ENCODE peak calls at places on chromosomes 13 and 19, in nine cellular contexts. One of them, this sample, is unnamed.

GRCh38 chr13:27770809-27771208 is 21.5 kb upstream of the GSX1 start:
- DNase-seq in AG04450: no peak
- DNase-seq in thoracic aorta: no peak
- DNase-seq in psoas muscle: no peak
- DNase-seq in stomach: no peak
- DNase-seq in fibroblast of lung: peak
- DNase-seq in pancreas: peak
- DNase-seq in endodermal cell: peak
- DNase-seq in lower leg skin: peak
- DNase-seq in this sample: peak

GRCh38 chr13:45718063-45718462 is 15.9 kb downstream of the CBY2 start:
- DNase-seq in AG04450: no peak
- DNase-seq in psoas muscle: no peak
- DNase-seq in endodermal cell: peak
- DNase-seq in stomach: no peak
- DNase-seq in thoracic aorta: no peak
- DNase-seq in fibroblast of lung: peak
- DNase-seq in pancreas: no peak
- DNase-seq in lower leg skin: no peak
- DNase-seq in this sample: peak

GRCh38 chr19:4722671-4723464 is 774 bp downstream of the DPP9 start:
- DNase-seq in AG04450: no peak
- DNase-seq in pancreas: peak
- DNase-seq in stomach: peak
- DNase-seq in fibroblast of lung: peak
- DNase-seq in endodermal cell: no peak
- DNase-seq in psoas muscle: no peak
- DNase-seq in lower leg skin: no peak
- DNase-seq in thoracic aorta: no peak
- DNase-seq in this sample: peak

GRCh38 chr13:50153888-50154287 is 138.6 kb downstream of the KCNRG start:
- DNase-seq in lower leg skin: no peak
- DNase-seq in thoracic aorta: no peak
- DNase-seq in pancreas: no peak
- DNase-seq in endodermal cell: no peak
- DNase-seq in psoas muscle: no peak
- DNase-seq in fibroblast of lung: no peak
- DNase-seq in stomach: no peak
- DNase-seq in AG04450: no peak
- DNase-seq in this sample: no peak

GRCh38 chr13:100347941-100348340 is 240.6 kb downstream of the GGACT start:
- DNase-seq in thoracic aorta: no peak
- DNase-seq in AG04450: no peak
- DNase-seq in lower leg skin: no peak
- DNase-seq in endodermal cell: no peak
- DNase-seq in pancreas: no peak
- DNase-seq in fibroblast of lung: peak
- DNase-seq in stomach: no peak
- DNase-seq in psoas muscle: no peak
- DNase-seq in this sample: no peak

GRCh38 chr13:77136902-77137420 is 110.0 kb upstream of the FBXL3 start:
- DNase-seq in AG04450: peak
- DNase-seq in fibroblast of lung: peak
- DNase-seq in pancreas: no peak
- DNase-seq in stomach: no peak
- DNase-seq in thoracic aorta: no peak
- DNase-seq in psoas muscle: no peak
- DNase-seq in endodermal cell: no peak
- DNase-seq in lower leg skin: no peak
- DNase-seq in this sample: no peak

GRCh38 chr13:59728896-59729545 is 434.7 kb downstream of the DIAPH3 start:
- DNase-seq in AG04450: no peak
- DNase-seq in lower leg skin: no peak
- DNase-seq in psoas muscle: no peak
- DNase-seq in fibroblast of lung: no peak
- DNase-seq in thoracic aorta: no peak
- DNase-seq in stomach: no peak
- DNase-seq in pancreas: no peak
- DNase-seq in endodermal cell: no peak
- DNase-seq in this sample: no peak

GRCh38 chr19:1863638-1864479 is 480 bp upstream of the KLF16 start:
- DNase-seq in pancreas: peak
- DNase-seq in endodermal cell: peak
- DNase-seq in AG04450: peak
- DNase-seq in thoracic aorta: peak
- DNase-seq in lower leg skin: peak
- DNase-seq in fibroblast of lung: peak
- DNase-seq in stomach: peak
- DNase-seq in psoas muscle: peak
- DNase-seq in this sample: peak

GRCh38 chr19:5696196-5697021 is 6.3 kb downstream of the RPL36 start:
- DNase-seq in pancreas: peak
- DNase-seq in fibroblast of lung: no peak
- DNase-seq in stomach: no peak
- DNase-seq in thoracic aorta: no peak
- DNase-seq in lower leg skin: peak
- DNase-seq in AG04450: no peak
- DNase-seq in endodermal cell: peak
- DNase-seq in psoas muscle: no peak
- DNase-seq in this sample: peak

GRCh38 chr19:13983213-13983889 is 22.8 kb downstream of the RFX1 start:
- DNase-seq in endodermal cell: no peak
- DNase-seq in thoracic aorta: no peak
- DNase-seq in fibroblast of lung: no peak
- DNase-seq in pancreas: no peak
- DNase-seq in AG04450: no peak
- DNase-seq in stomach: no peak
- DNase-seq in psoas muscle: no peak
- DNase-seq in lower leg skin: no peak
- DNase-seq in this sample: no peak

GRCh38 chr19:30896551-30896950 is 452.7 kb downstream of the TSHZ3 start:
- DNase-seq in AG04450: no peak
- DNase-seq in pancreas: no peak
- DNase-seq in endodermal cell: peak
- DNase-seq in lower leg skin: no peak
- DNase-seq in fibroblast of lung: no peak
- DNase-seq in thoracic aorta: no peak
- DNase-seq in stomach: no peak
- DNase-seq in psoas muscle: no peak
- DNase-seq in this sample: no peak

GRCh38 chr19:41174297-41174928 is 18.6 kb upstream of the CYP2S1 start:
- DNase-seq in endodermal cell: peak
- DNase-seq in pancreas: no peak
- DNase-seq in lower leg skin: no peak
- DNase-seq in thoracic aorta: no peak
- DNase-seq in AG04450: no peak
- DNase-seq in stomach: peak
- DNase-seq in psoas muscle: no peak
- DNase-seq in fibroblast of lung: no peak
- DNase-seq in this sample: no peak

GRCh38 chr13:105177265-105177900 is 1358.1 kb downstream of the EFNB2 start:
- DNase-seq in fibroblast of lung: no peak
- DNase-seq in endodermal cell: no peak
- DNase-seq in thoracic aorta: no peak
- DNase-seq in stomach: no peak
- DNase-seq in AG04450: no peak
- DNase-seq in pancreas: no peak
- DNase-seq in psoas muscle: no peak
- DNase-seq in lower leg skin: no peak
- DNase-seq in this sample: peak

GRCh38 chr19:47122359-47123335 is 8.0 kb upstream of the SAE1 start:
- DNase-seq in pancreas: no peak
- DNase-seq in fibroblast of lung: peak
- DNase-seq in lower leg skin: no peak
- DNase-seq in psoas muscle: no peak
- DNase-seq in endodermal cell: no peak
- DNase-seq in AG04450: no peak
- DNase-seq in thoracic aorta: no peak
- DNase-seq in stomach: no peak
- DNase-seq in this sample: no peak

GRCh38 chr19:14575428-14575980 is 3.6 kb upstream of the NDUFB7 start:
- DNase-seq in AG04450: no peak
- DNase-seq in endodermal cell: no peak
- DNase-seq in psoas muscle: no peak
- DNase-seq in pancreas: no peak
- DNase-seq in thoracic aorta: no peak
- DNase-seq in lower leg skin: no peak
- DNase-seq in stomach: no peak
- DNase-seq in fibroblast of lung: no peak
- DNase-seq in this sample: no peak

GRCh38 chr19:53873451-53874383 is 6.0 kb downstream of the MYADM start:
- DNase-seq in AG04450: no peak
- DNase-seq in psoas muscle: no peak
- DNase-seq in pancreas: no peak
- DNase-seq in thoracic aorta: no peak
- DNase-seq in lower leg skin: no peak
- DNase-seq in endodermal cell: no peak
- DNase-seq in fibroblast of lung: no peak
- DNase-seq in stomach: no peak
- DNase-seq in this sample: no peak

GRCh38 chr19:28563964-28564914 is 648.7 kb downstream of the UQCRFS1 start:
- DNase-seq in AG04450: no peak
- DNase-seq in thoracic aorta: no peak
- DNase-seq in pancreas: no peak
- DNase-seq in stomach: no peak
- DNase-seq in endodermal cell: peak
- DNase-seq in psoas muscle: no peak
- DNase-seq in fibroblast of lung: no peak
- DNase-seq in lower leg skin: no peak
- DNase-seq in this sample: no peak

GRCh38 chr13:74883834-74884233 is 598.1 kb downstream of the TBC1D4 start:
- DNase-seq in AG04450: no peak
- DNase-seq in pancreas: no peak
- DNase-seq in endodermal cell: no peak
- DNase-seq in thoracic aorta: no peak
- DNase-seq in psoas muscle: no peak
- DNase-seq in stomach: no peak
- DNase-seq in lower leg skin: no peak
- DNase-seq in fibroblast of lung: peak
- DNase-seq in this sample: no peak
- TF ChIP-seq CTCF in AG04450: peak
- TF ChIP-seq CTCF in pancreas: no peak
- TF ChIP-seq CTCF in endodermal cell: peak
- TF ChIP-seq CTCF in thoracic aorta: no peak
- TF ChIP-seq CTCF in psoas muscle: no peak
- TF ChIP-seq CTCF in stomach: no peak
- TF ChIP-seq CTCF in lower leg skin: no peak
- TF ChIP-seq CTCF in fibroblast of lung: no peak
- TF ChIP-seq CTCF in this sample: no peak

GRCh38 chr19:11483176-11484111 is 2.6 kb upstream of the ELAVL3 start:
- DNase-seq in AG04450: no peak
- DNase-seq in endodermal cell: peak
- DNase-seq in thoracic aorta: no peak
- DNase-seq in lower leg skin: no peak
- DNase-seq in pancreas: no peak
- DNase-seq in stomach: no peak
- DNase-seq in psoas muscle: no peak
- DNase-seq in fibroblast of lung: no peak
- DNase-seq in this sample: no peak
- TF ChIP-seq CTCF in AG04450: no peak
- TF ChIP-seq CTCF in endodermal cell: no peak
- TF ChIP-seq CTCF in thoracic aorta: no peak
- TF ChIP-seq CTCF in lower leg skin: no peak
- TF ChIP-seq CTCF in pancreas: no peak
- TF ChIP-seq CTCF in stomach: no peak
- TF ChIP-seq CTCF in psoas muscle: no peak
- TF ChIP-seq CTCF in fibroblast of lung: no peak
- TF ChIP-seq CTCF in this sample: no peak

DNA sequence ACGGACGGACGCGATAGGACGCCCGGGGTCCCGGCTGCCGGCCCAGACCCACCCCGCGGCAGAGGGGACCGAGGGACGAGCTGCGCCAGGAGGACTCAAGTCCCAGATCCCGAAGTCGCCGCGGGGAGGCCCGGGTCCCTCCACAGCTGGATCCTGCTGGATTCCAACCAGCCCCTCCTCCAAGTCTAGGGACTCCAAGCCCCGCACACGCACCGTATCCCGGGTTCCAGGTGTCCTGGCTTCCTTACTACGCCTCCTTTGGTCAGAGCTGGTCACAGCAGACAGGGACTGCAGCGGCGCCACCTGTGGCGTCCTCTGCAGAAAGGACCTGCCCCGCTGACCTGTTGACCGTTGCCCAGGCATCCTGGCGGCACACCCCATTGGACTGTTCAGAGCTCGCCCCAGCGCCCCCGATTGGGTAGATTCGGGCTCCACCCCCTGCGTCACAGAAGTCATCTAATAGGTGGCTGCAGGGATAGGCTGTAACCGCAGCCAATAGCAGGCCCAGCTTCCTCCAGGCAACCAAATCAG is 29.0 kb upstream of the ZNF709 start:
- DNase-seq in psoas muscle: no peak
- DNase-seq in endodermal cell: peak
- DNase-seq in lower leg skin: no peak
- DNase-seq in fibroblast of lung: no peak
- DNase-seq in pancreas: peak
- DNase-seq in AG04450: no peak
- DNase-seq in thoracic aorta: no peak
- DNase-seq in stomach: no peak
- DNase-seq in this sample: no peak
- TF ChIP-seq CTCF in psoas muscle: no peak
- TF ChIP-seq CTCF in endodermal cell: peak
- TF ChIP-seq CTCF in lower leg skin: no peak
- TF ChIP-seq CTCF in fibroblast of lung: no peak
- TF ChIP-seq CTCF in pancreas: no peak
- TF ChIP-seq CTCF in AG04450: no peak
- TF ChIP-seq CTCF in thoracic aorta: no peak
- TF ChIP-seq CTCF in stomach: no peak
- TF ChIP-seq CTCF in this sample: no peak

DNA sequence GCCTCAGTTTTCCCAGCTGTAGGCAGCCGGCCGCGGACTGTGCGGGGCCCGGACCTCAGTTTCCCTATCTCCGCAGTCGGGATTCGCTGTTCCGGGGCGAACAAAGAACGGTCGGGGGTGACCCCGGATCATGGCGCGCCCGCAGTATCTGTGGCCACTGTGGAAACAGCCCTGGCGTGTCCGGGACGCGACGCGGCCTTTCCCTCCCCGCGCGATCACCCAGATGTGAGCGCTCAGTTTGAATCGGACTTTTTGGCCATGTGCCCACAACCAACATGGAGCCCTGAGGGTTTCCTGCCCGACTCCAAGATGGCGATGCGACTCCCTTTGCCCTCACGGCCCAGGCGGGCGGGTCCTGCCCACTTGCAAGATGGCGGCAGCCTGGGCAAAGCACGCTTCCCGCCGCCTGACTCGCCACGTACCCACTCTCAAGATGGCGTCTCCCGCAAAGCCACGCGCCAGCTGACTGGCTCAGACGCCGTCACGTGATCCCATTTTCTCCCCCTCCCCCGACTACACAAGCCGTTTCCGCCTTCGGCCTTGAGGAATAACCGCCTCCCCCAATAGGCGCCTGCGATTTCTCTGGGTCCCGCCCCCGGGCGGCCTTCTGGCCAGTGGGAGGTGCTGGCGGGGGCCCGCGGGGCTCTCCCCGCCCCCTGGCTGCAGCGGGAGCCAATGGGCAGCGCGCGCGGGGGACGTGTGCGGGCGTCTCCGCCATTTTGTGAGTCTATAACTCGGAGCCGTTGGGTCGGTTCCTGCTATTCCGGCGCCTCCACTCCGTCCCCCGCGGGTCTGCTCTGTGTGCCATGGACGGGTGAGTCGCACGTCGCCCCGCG is at the start of gene PTBP1:
- DNase-seq in lower leg skin: peak
- DNase-seq in endodermal cell: peak
- DNase-seq in fibroblast of lung: peak
- DNase-seq in thoracic aorta: peak
- DNase-seq in pancreas: peak
- DNase-seq in stomach: peak
- DNase-seq in psoas muscle: peak
- DNase-seq in AG04450: peak
- DNase-seq in this sample: peak
- TF ChIP-seq CTCF in lower leg skin: no peak
- TF ChIP-seq CTCF in endodermal cell: peak
- TF ChIP-seq CTCF in fibroblast of lung: no peak
- TF ChIP-seq CTCF in thoracic aorta: no peak
- TF ChIP-seq CTCF in pancreas: no peak
- TF ChIP-seq CTCF in stomach: peak
- TF ChIP-seq CTCF in psoas muscle: no peak
- TF ChIP-seq CTCF in AG04450: no peak
- TF ChIP-seq CTCF in this sample: no peak

This sample was measured in GM12865.